ENCODE peak calls at places on chromosomes 4 and X, in six cellular contexts. One of them, this sample, is unnamed.

GRCh38 chrX:16185725-16186136 is 18.4 kb downstream of the MAGEB17 start:
- DNase-seq in CD8-positive, alpha-beta memory T cell: no peak
- DNase-seq in CD4-positive, alpha-beta memory T cell: no peak
- DNase-seq in pancreas: no peak
- DNase-seq in A673: peak
- DNase-seq in right lobe of liver: no peak
- DNase-seq in this sample: no peak

GRCh38 chrX:53288173-53288572 is 6.8 kb upstream of the IQSEC2 start:
- DNase-seq in CD4-positive, alpha-beta memory T cell: peak
- DNase-seq in CD8-positive, alpha-beta memory T cell: no peak
- DNase-seq in right lobe of liver: no peak
- DNase-seq in A673: peak
- DNase-seq in pancreas: no peak
- DNase-seq in this sample: no peak

GRCh38 chrX:1341531-1342179 is 5.1 kb downstream of the IL3RA start:
- DNase-seq in pancreas: no peak
- DNase-seq in CD8-positive, alpha-beta memory T cell: no peak
- DNase-seq in CD4-positive, alpha-beta memory T cell: no peak
- DNase-seq in right lobe of liver: no peak
- DNase-seq in A673: no peak
- DNase-seq in this sample: no peak

GRCh38 chrX:129606918-129607317 is 47.8 kb downstream of the APLN start:
- DNase-seq in A673: peak
- DNase-seq in CD8-positive, alpha-beta memory T cell: peak
- DNase-seq in right lobe of liver: no peak
- DNase-seq in CD4-positive, alpha-beta memory T cell: peak
- DNase-seq in pancreas: peak
- DNase-seq in this sample: no peak

GRCh38 chrX:113741744-113742143 is 842.1 kb upstream of the HTR2C start:
- DNase-seq in CD4-positive, alpha-beta memory T cell: no peak
- DNase-seq in right lobe of liver: no peak
- DNase-seq in CD8-positive, alpha-beta memory T cell: no peak
- DNase-seq in A673: peak
- DNase-seq in pancreas: no peak
- DNase-seq in this sample: no peak

GRCh38 chr4:168584321-168584771 is 87.5 kb downstream of the PALLD start:
- DNase-seq in right lobe of liver: no peak
- DNase-seq in CD4-positive, alpha-beta memory T cell: no peak
- DNase-seq in A673: no peak
- DNase-seq in pancreas: no peak
- DNase-seq in CD8-positive, alpha-beta memory T cell: no peak
- DNase-seq in this sample: no peak

GRCh38 chr4:81491943-81492342 is 20.2 kb upstream of the RASGEF1B start:
- DNase-seq in pancreas: no peak
- DNase-seq in CD4-positive, alpha-beta memory T cell: peak
- DNase-seq in CD8-positive, alpha-beta memory T cell: no peak
- DNase-seq in A673: no peak
- DNase-seq in right lobe of liver: no peak
- DNase-seq in this sample: no peak

GRCh38 chrX:150365953-150366911 is 3.1 kb downstream of the MAMLD1 start:
- DNase-seq in CD4-positive, alpha-beta memory T cell: no peak
- DNase-seq in pancreas: peak
- DNase-seq in CD8-positive, alpha-beta memory T cell: no peak
- DNase-seq in A673: peak
- DNase-seq in right lobe of liver: peak
- DNase-seq in this sample: peak

GRCh38 chrX:68693481-68694410 is 46.3 kb downstream of the STARD8 start:
- DNase-seq in CD4-positive, alpha-beta memory T cell: no peak
- DNase-seq in CD8-positive, alpha-beta memory T cell: no peak
- DNase-seq in right lobe of liver: peak
- DNase-seq in A673: peak
- DNase-seq in pancreas: peak
- DNase-seq in this sample: peak

GRCh38 chrX:20265726-20266681 is 705 bp downstream of the RPS6KA3 start:
- DNase-seq in pancreas: peak
- DNase-seq in CD4-positive, alpha-beta memory T cell: peak
- DNase-seq in right lobe of liver: peak
- DNase-seq in A673: peak
- DNase-seq in CD8-positive, alpha-beta memory T cell: peak
- DNase-seq in this sample: peak

GRCh38 chrX:39866229-39866628 is 231.5 kb downstream of the BCOR start:
- DNase-seq in pancreas: no peak
- DNase-seq in A673: no peak
- DNase-seq in CD8-positive, alpha-beta memory T cell: no peak
- DNase-seq in CD4-positive, alpha-beta memory T cell: no peak
- DNase-seq in right lobe of liver: no peak
- DNase-seq in this sample: no peak

GRCh38 chr4:138401330-138401729 is 159.2 kb upstream of the SLC7A11 start:
- DNase-seq in CD8-positive, alpha-beta memory T cell: no peak
- DNase-seq in CD4-positive, alpha-beta memory T cell: no peak
- DNase-seq in A673: no peak
- DNase-seq in pancreas: peak
- DNase-seq in right lobe of liver: no peak
- DNase-seq in this sample: no peak

GRCh38 chr4:106222548-106222947 is 93.5 kb downstream of the TBCK start:
- DNase-seq in right lobe of liver: no peak
- DNase-seq in A673: no peak
- DNase-seq in CD4-positive, alpha-beta memory T cell: no peak
- DNase-seq in pancreas: no peak
- DNase-seq in CD8-positive, alpha-beta memory T cell: no peak
- DNase-seq in this sample: no peak

GRCh38 chrX:39772057-39772832 is 325.5 kb downstream of the BCOR start:
- DNase-seq in pancreas: peak
- DNase-seq in CD4-positive, alpha-beta memory T cell: peak
- DNase-seq in A673: no peak
- DNase-seq in right lobe of liver: no peak
- DNase-seq in CD8-positive, alpha-beta memory T cell: no peak
- DNase-seq in this sample: peak

GRCh38 chr4:112060212-112060611 is 85.0 kb upstream of the FAM241A start:
- DNase-seq in A673: peak
- DNase-seq in right lobe of liver: no peak
- DNase-seq in CD8-positive, alpha-beta memory T cell: no peak
- DNase-seq in pancreas: no peak
- DNase-seq in CD4-positive, alpha-beta memory T cell: no peak
- DNase-seq in this sample: no peak

GRCh38 chrX:7925867-7926472 is 1.2 kb downstream of the PNPLA4 start:
- DNase-seq in right lobe of liver: peak
- DNase-seq in CD4-positive, alpha-beta memory T cell: peak
- DNase-seq in pancreas: peak
- DNase-seq in A673: peak
- DNase-seq in CD8-positive, alpha-beta memory T cell: peak
- DNase-seq in this sample: peak

GRCh38 chrX:40272141-40272540 is 174.4 kb upstream of the BCOR start:
- DNase-seq in CD4-positive, alpha-beta memory T cell: no peak
- DNase-seq in pancreas: no peak
- DNase-seq in A673: no peak
- DNase-seq in CD8-positive, alpha-beta memory T cell: no peak
- DNase-seq in right lobe of liver: no peak
- DNase-seq in this sample: peak

DNA sequence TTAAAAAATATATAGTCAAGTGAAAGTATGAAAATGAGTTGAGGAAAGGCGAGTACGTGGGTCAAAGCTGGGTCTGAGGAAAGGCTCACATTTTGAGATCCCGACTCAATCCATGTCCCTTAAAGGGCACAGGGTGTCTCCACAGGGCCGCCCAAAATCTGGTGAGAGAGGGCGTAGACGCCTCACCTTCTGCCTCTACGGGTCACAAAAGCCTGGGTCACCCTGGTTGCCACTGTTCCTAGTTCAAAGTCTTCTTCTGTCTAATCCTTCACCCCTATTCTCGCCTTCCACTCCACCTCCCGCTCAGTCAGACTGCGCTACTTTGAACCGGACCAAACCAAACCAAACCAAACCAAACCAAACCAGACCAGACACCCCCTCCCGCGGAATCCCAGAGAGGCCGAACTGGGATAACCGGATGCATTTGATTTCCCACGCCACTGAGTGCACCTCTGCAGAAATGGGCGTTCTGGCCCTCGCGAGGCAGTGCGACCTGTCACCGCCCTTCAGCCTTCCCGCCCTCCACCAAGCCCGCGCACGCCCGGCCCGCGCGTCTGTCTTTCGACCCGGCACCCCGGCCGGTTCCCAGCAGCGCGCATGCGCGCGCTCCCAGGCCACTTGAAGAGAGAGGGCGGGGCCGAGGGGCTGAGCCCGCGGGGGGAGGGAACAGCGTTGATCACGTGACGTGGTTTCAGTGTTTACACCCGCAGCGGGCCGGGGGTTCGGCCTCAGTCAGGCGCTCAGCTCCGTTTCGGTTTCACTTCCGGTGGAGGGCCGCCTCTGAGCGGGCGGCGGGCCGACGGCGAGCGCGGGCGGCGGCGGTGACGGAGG is at the start of gene FMR1:
- DNase-seq in CD8-positive, alpha-beta memory T cell: peak
- DNase-seq in CD4-positive, alpha-beta memory T cell: peak
- DNase-seq in pancreas: peak
- DNase-seq in right lobe of liver: peak
- DNase-seq in A673: peak
- DNase-seq in this sample: peak
- H3K4me3 ChIP-seq in CD8-positive, alpha-beta memory T cell: peak
- H3K4me3 ChIP-seq in CD4-positive, alpha-beta memory T cell: peak
- H3K4me3 ChIP-seq in pancreas: peak
- H3K4me3 ChIP-seq in right lobe of liver: peak
- H3K4me3 ChIP-seq in A673: peak
- H3K4me3 ChIP-seq in this sample: peak

GRCh38 chrX:41589634-41590270 is 99.0 kb upstream of the GPR34 start:
- DNase-seq in A673: peak
- DNase-seq in right lobe of liver: no peak
- DNase-seq in CD4-positive, alpha-beta memory T cell: no peak
- DNase-seq in pancreas: no peak
- DNase-seq in CD8-positive, alpha-beta memory T cell: no peak
- DNase-seq in this sample: no peak
- H3K27ac ChIP-seq in A673: no peak
- H3K27ac ChIP-seq in right lobe of liver: no peak
- H3K27ac ChIP-seq in CD4-positive, alpha-beta memory T cell: no peak
- H3K27ac ChIP-seq in pancreas: no peak
- H3K27ac ChIP-seq in CD8-positive, alpha-beta memory T cell: no peak
- H3K27ac ChIP-seq in this sample: no peak

GRCh38 chrX:2650037-2650436 is 41.1 kb upstream of the CD99 start:
- DNase-seq in CD8-positive, alpha-beta memory T cell: no peak
- DNase-seq in pancreas: no peak
- DNase-seq in A673: no peak
- DNase-seq in CD4-positive, alpha-beta memory T cell: no peak
- DNase-seq in right lobe of liver: no peak
- DNase-seq in this sample: no peak
- H3K4me3 ChIP-seq in CD8-positive, alpha-beta memory T cell: no peak
- H3K4me3 ChIP-seq in pancreas: no peak
- H3K4me3 ChIP-seq in A673: no peak
- H3K4me3 ChIP-seq in CD4-positive, alpha-beta memory T cell: no peak
- H3K4me3 ChIP-seq in right lobe of liver: no peak
- H3K4me3 ChIP-seq in this sample: no peak

GRCh38 chr4:121072080-121072835 is at the start of gene NDNF:
- DNase-seq in CD4-positive, alpha-beta memory T cell: peak
- DNase-seq in A673: peak
- DNase-seq in right lobe of liver: peak
- DNase-seq in CD8-positive, alpha-beta memory T cell: peak
- DNase-seq in pancreas: peak
- DNase-seq in this sample: no peak

GRCh38 chr4:121070274-121070673 is 2.1 kb downstream of the NDNF start:
- DNase-seq in pancreas: no peak
- DNase-seq in CD8-positive, alpha-beta memory T cell: no peak
- DNase-seq in A673: peak
- DNase-seq in right lobe of liver: no peak
- DNase-seq in CD4-positive, alpha-beta memory T cell: no peak
- DNase-seq in this sample: no peak

GRCh38 chr4:121071640-121072037 is 696 bp downstream of the NDNF start:
- DNase-seq in CD4-positive, alpha-beta memory T cell: no peak
- DNase-seq in right lobe of liver: no peak
- DNase-seq in CD8-positive, alpha-beta memory T cell: no peak
- DNase-seq in A673: no peak
- DNase-seq in pancreas: no peak
- DNase-seq in this sample: no peak

GRCh38 chr4:121069419-121069818 is 2.9 kb downstream of the NDNF start:
- DNase-seq in pancreas: no peak
- DNase-seq in A673: no peak
- DNase-seq in right lobe of liver: no peak
- DNase-seq in CD4-positive, alpha-beta memory T cell: no peak
- DNase-seq in CD8-positive, alpha-beta memory T cell: no peak
- DNase-seq in this sample: no peak

GRCh38 chr4:121070696-121071639 is 1.4 kb downstream of the NDNF start:
- DNase-seq in A673: peak
- DNase-seq in CD8-positive, alpha-beta memory T cell: peak
- DNase-seq in pancreas: peak
- DNase-seq in right lobe of liver: peak
- DNase-seq in CD4-positive, alpha-beta memory T cell: peak
- DNase-seq in this sample: no peak
- H3K27ac ChIP-seq in A673: peak
- H3K27ac ChIP-seq in CD8-positive, alpha-beta memory T cell: no peak
- H3K27ac ChIP-seq in pancreas: no peak
- H3K27ac ChIP-seq in right lobe of liver: no peak
- H3K27ac ChIP-seq in CD4-positive, alpha-beta memory T cell: no peak
- H3K27ac ChIP-seq in this sample: no peak

GRCh38 chr4:173527103-173527876 is 2.7 kb downstream of the HAND2 start:
- DNase-seq in CD8-positive, alpha-beta memory T cell: no peak
- DNase-seq in A673: no peak
- DNase-seq in right lobe of liver: no peak
- DNase-seq in CD4-positive, alpha-beta memory T cell: no peak
- DNase-seq in pancreas: no peak
- DNase-seq in this sample: no peak
- H3K4me3 ChIP-seq in CD8-positive, alpha-beta memory T cell: no peak
- H3K4me3 ChIP-seq in A673: peak
- H3K4me3 ChIP-seq in right lobe of liver: peak
- H3K4me3 ChIP-seq in CD4-positive, alpha-beta memory T cell: no peak
- H3K4me3 ChIP-seq in pancreas: peak
- H3K4me3 ChIP-seq in this sample: peak

GRCh38 chr4:48015678-48016077 is 803 bp downstream of the CNGA1 start:
- DNase-seq in CD4-positive, alpha-beta memory T cell: no peak
- DNase-seq in right lobe of liver: peak
- DNase-seq in CD8-positive, alpha-beta memory T cell: no peak
- DNase-seq in A673: no peak
- DNase-seq in pancreas: no peak
- DNase-seq in this sample: no peak

GRCh38 chr4:48015216-48015615 is 1.3 kb downstream of the CNGA1 start:
- DNase-seq in CD4-positive, alpha-beta memory T cell: no peak
- DNase-seq in pancreas: no peak
- DNase-seq in CD8-positive, alpha-beta memory T cell: no peak
- DNase-seq in right lobe of liver: no peak
- DNase-seq in A673: no peak
- DNase-seq in this sample: no peak

GRCh38 chr4:48017108-48017527 is 546 bp downstream of the NIPAL1 start:
- DNase-seq in right lobe of liver: peak
- DNase-seq in pancreas: peak
- DNase-seq in CD8-positive, alpha-beta memory T cell: no peak
- DNase-seq in A673: peak
- DNase-seq in CD4-positive, alpha-beta memory T cell: peak
- DNase-seq in this sample: peak

GRCh38 chr4:48018112-48018511 is 1.5 kb downstream of the NIPAL1 start:
- DNase-seq in pancreas: no peak
- DNase-seq in CD8-positive, alpha-beta memory T cell: no peak
- DNase-seq in right lobe of liver: no peak
- DNase-seq in CD4-positive, alpha-beta memory T cell: no peak
- DNase-seq in A673: no peak
- DNase-seq in this sample: no peak

GRCh38 chr4:48016141-48017107 is at the start of the genes CNGA1 and NIPAL1:
- DNase-seq in CD8-positive, alpha-beta memory T cell: peak
- DNase-seq in pancreas: peak
- DNase-seq in CD4-positive, alpha-beta memory T cell: peak
- DNase-seq in right lobe of liver: peak
- DNase-seq in A673: peak
- DNase-seq in this sample: peak
- H3K27ac ChIP-seq in CD8-positive, alpha-beta memory T cell: no peak
- H3K27ac ChIP-seq in pancreas: peak
- H3K27ac ChIP-seq in CD4-positive, alpha-beta memory T cell: no peak
- H3K27ac ChIP-seq in right lobe of liver: peak
- H3K27ac ChIP-seq in A673: no peak
- H3K27ac ChIP-seq in this sample: no peak

This sample was measured in spleen.